ENCODE peak calls at places on chromosomes 13 and 19, in six cellular contexts. Q is SK-N-SH, Y is GM12878, J is H1, U is K562, V is HepG2. R is an unnamed sample.

GRCh38 chr13:113996081-113996911 is 22.4 kb upstream of the C13orf46 start:
- DNase-seq in Q (no peak), Y (no peak), J (no peak), U (no peak), V (no peak), R (no peak)

GRCh38 chr19:33246729-33247440 is 21.2 kb upstream of the SLC7A10 start:
- DNase-seq in Q (peak; percentile 37), Y (no peak), J (no peak), U (no peak), V (no peak), R (no peak)

GRCh38 chr13:114077938-114078335 is 54.5 kb downstream of the RASA3 start:
- DNase-seq in Q (peak; percentile 99), Y (no peak), J (no peak), U (no peak), V (no peak), R (no peak)

GRCh38 chr19:33241530-33242101 is 16.0 kb upstream of the SLC7A10 start:
- DNase-seq in Q (peak; percentile 72), Y (no peak), J (peak; percentile 72), U (peak; percentile 30), V (no peak), R (no peak)

GRCh38 chr13:77298403-77298802 is 28.5 kb downstream of the MYCBP2 start:
- DNase-seq in Q (no peak), Y (no peak), J (no peak), U (no peak), V (no peak), R (no peak)

GRCh38 chr13:67023088-67023893 is 206.8 kb downstream of the PCDH9 start:
- DNase-seq in Q (no peak), Y (no peak), J (no peak), U (peak; percentile 5), V (no peak), R (no peak)

GRCh38 chr19:15320118-15320517 is 12.2 kb downstream of the BRD4 start:
- DNase-seq in Q (no peak), Y (no peak), J (no peak), U (no peak), V (no peak), R (no peak)

GRCh38 chr19:23560051-23560450 is 127.0 kb downstream of the ZNF675 start:
- DNase-seq in Q (no peak), Y (no peak), J (no peak), U (no peak), V (no peak), R (no peak)

GRCh38 chr19:17209126-17210036 is 5.8 kb upstream of the USE1 start:
- DNase-seq in Q (peak; percentile 95), Y (no peak), J (peak; percentile 100), U (peak; percentile 97), V (no peak), R (no peak)

GRCh38 chr13:20609145-20609544 is 42.2 kb downstream of the IFT88 start:
- DNase-seq in Q (no peak), Y (no peak), J (no peak), U (no peak), V (no peak), R (no peak)

GRCh38 chr13:37475966-37476365 is 122.6 kb downstream of the POSTN start:
- DNase-seq in Q (no peak), Y (no peak), J (no peak), U (no peak), V (no peak), R (no peak)

GRCh38 chr13:79282976-79283375 is 123.1 kb downstream of the RBM26 start:
- DNase-seq in Q (no peak), Y (no peak), J (no peak), U (no peak), V (peak; percentile 20), R (peak; percentile 85)

GRCh38 chr13:51562011-51562671 is 22.1 kb upstream of the WDFY2 start:
- DNase-seq in Q (no peak), Y (peak; percentile 70), J (no peak), U (no peak), V (no peak), R (no peak)

GRCh38 chr13:99796175-99796819 is 175.3 kb downstream of the ZIC5 start:
- DNase-seq in Q (no peak), Y (no peak), J (peak; percentile 80), U (peak; percentile 61), V (peak; percentile 29), R (no peak)

GRCh38 chr13:45396548-45397095 is 21.6 kb downstream of the SLC25A30 start:
- DNase-seq in Q (no peak), Y (no peak), J (no peak), U (no peak), V (no peak), R (no peak)

GRCh38 chr13:24858953-24859352 is 95.0 kb downstream of the RNF17 start:
- DNase-seq in Q (no peak), Y (no peak), J (no peak), U (no peak), V (no peak), R (no peak)

GRCh38 chr19:3606174-3606689 is 443 bp downstream of the TBXA2R start:
- DNase-seq in Q (peak; percentile 78), Y (no peak), J (peak; percentile 62), U (peak; percentile 61), V (no peak), R (no peak)

GRCh38 chr13:31413531-31413930 is 213.8 kb downstream of the B3GLCT start:
- DNase-seq in Q (no peak), Y (no peak), J (no peak), U (no peak), V (no peak), R (no peak)

GRCh38 chr19:39843919-39844793 is 2.0 kb downstream of the FBL start:
- DNase-seq in Q (peak; percentile 50), Y (no peak), J (no peak), U (peak; percentile 65), V (peak; percentile 51), R (peak; percentile 49)

GRCh38 chr19:47663911-47664771 is 49.1 kb upstream of the EHD2 start:
- DNase-seq in Q (no peak), Y (no peak), J (no peak), U (peak; percentile 71), V (peak; percentile 59), R (peak; percentile 67)

GRCh38 chr19:32287811-32288227 is 57.6 kb upstream of the ZNF507 start:
- DNase-seq in Q (no peak), Y (no peak), J (peak; percentile 79), U (peak; percentile 78), V (peak; percentile 67), R (peak; percentile 3)

GRCh38 chr13:86193281-86193680 is 394.1 kb upstream of the SLITRK6 start:
- DNase-seq in Q (no peak), Y (no peak), J (no peak), U (no peak), V (no peak), R (no peak)

GRCh38 chr19:56141416-56141992 is 417 bp downstream of the ZNF444 start:
- DNase-seq in Q (no peak), Y (no peak), J (peak; percentile 60), U (peak; percentile 29), V (no peak), R (no peak)

GRCh38 chr13:21435710-21436151 is 23.4 kb downstream of the ZDHHC20 start:
- DNase-seq in Q (no peak), Y (peak; percentile 63), J (no peak), U (peak; percentile 79), V (peak; percentile 71), R (peak; percentile 78)

GRCh38 chr13:82878536-82878935 is 1003.7 kb downstream of the SLITRK1 start:
- DNase-seq in Q (no peak), Y (no peak), J (no peak), U (no peak), V (no peak), R (no peak)

GRCh38 chr13:94239135-94239534 is 240.3 kb downstream of the DCT start:
- DNase-seq in Q (no peak), Y (no peak), J (no peak), U (no peak), V (no peak), R (no peak)

GRCh38 chr13:75830842-75831241 is 194.7 kb downstream of the LMO7 start:
- DNase-seq in Q (no peak), Y (no peak), J (no peak), U (no peak), V (no peak), R (no peak)

GRCh38 chr19:7348587-7349230 is at the start of gene ARHGEF18:
- DNase-seq in Q (no peak), Y (peak; percentile 59), J (no peak), U (no peak), V (no peak), R (peak; percentile 99)

GRCh38 chr13:106523566-106523965 is 11.9 kb downstream of the EFNB2 start:
- DNase-seq in Q (peak; percentile 37), Y (no peak), J (no peak), U (no peak), V (no peak), R (no peak)

DNA sequence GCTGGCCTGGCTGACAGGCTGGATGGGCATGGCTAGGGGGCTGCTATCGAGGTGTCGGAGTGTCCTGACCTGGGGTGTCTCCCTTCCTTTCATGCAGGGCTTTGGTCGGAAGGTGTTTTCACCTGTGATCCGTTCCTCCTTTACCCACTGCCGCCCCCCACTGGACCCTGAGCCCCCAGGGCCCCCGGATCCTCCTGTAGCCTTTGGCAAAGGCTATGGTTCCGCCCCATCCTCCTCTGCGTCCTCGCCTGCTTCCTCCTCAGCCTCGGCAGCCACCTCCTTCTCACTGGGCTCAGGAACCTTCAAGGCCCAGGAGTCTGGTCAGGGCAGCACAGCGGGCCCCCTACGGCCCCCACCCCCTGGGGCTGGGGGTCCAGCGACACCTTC is 11.8 kb upstream of the PRR19 start:
- DNase-seq in Q (no peak), Y (no peak), J (peak; percentile 50), U (no peak), V (no peak), R (no peak)
- TF ChIP-seq CTCF in Q (no peak), Y (no peak), J (no peak), U (no peak), V (no peak), R (no peak)

DNA sequence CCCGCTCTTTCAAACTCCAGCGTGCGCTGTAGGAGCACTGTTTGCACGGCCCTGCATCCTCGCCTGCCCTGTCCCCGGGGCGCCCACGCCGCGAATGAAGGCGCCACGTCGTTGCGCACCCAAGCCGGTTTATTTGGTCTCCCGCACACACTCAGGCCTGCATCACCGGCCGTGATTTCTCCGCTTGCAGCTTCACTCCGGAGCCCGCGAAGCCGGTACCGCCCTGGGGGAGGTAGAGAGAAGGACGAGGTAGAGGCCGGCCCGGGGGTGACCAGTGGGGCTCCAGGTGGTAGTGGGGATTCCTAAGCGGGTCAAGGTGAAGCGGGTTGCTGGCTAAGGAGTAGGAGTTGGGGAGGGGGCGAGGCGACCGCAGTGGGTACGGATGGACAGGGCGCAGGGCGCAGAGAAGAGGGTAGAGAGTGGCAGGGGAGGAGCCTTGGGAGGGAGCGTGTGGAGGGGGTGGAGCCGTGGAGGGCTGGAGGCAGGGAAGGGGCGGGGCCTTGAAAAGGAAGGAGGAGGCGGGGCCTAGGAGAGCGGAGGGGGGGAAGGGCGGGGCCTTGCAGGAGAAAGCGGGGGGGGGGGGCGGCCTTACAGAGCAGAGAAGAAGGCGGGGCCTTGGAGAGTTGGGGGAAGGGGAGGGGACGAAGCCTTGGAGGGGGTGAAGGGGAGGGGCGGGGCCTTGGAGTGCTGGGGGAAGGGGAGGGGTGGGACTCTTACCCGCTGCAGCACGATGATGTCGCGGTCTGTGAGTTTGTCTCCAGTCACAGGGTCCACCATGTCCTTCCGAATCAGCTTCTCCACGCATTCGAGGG is 24.6 kb downstream of the NOSIP start:
- DNase-seq in Q (peak; percentile 95), Y (no peak), J (peak; percentile 95), U (peak; percentile 86), V (no peak), R (peak; percentile 25)
- TF ChIP-seq GABPA in Q (no peak), Y (no peak), J (no peak), U (no peak), V (no peak), R (no peak)

GRCh38 chr13:33512880-33513554 is 227.5 kb upstream of the STARD13 start:
- DNase-seq in Q (no peak), Y (no peak), J (no peak), U (no peak), V (no peak), R (no peak)
- TF ChIP-seq CTCF in Q (no peak), Y (no peak), J (no peak), U (no peak), V (no peak), R (no peak)

GRCh38 chr13:43767351-43767901 is 19.3 kb downstream of the ENOX1 start:
- DNase-seq in Q (peak; percentile 76), Y (no peak), J (no peak), U (no peak), V (no peak), R (no peak)
- TF ChIP-seq GABPA in Q (no peak), Y (no peak), J (no peak), U (no peak), V (no peak), R (no peak)

R was measured in HL-60.